ENCODE peak calls at places on chromosome X, in nine cellular contexts. K is T-helper 22 cell; Q is activated T-cell treated with anti-CD3 and anti-CD28 coated beads for 1 hour; I is left ventricle myocardium superior; C is hippocampal formation; F is tibial artery; G is CD4-positive, CD25-positive, alpha-beta regulatory T cell; Z is T follicular helper cell; X is NCI-H146. E is an unnamed sample.
A peak's percentile ranks its signal among the peaks of the same experiment; 100 is the strongest.

GRCh38 chrX:102516314-102516936 is at the start of gene TMSB15A:
- DNase-seq in Q (peak; percentile 43), G (peak; percentile 35), Z (peak; percentile 44), F (peak; percentile 80), X (peak; percentile 89), K (peak; percentile 9), C (peak; percentile 43), I (peak; percentile 80), E (peak; percentile 26)

GRCh38 chrX:71532078-71532752 is 689 bp upstream of the OGT start:
- DNase-seq in F (no peak), Z (peak; percentile 64), K (peak; percentile 56), Q (no peak), X (peak; percentile 46), I (no peak), C (no peak), G (peak; percentile 83), E (peak; percentile 46)

GRCh38 chrX:109040057-109040456 is 303.7 kb upstream of the IRS4 start:
- DNase-seq in Q (no peak), Z (no peak), C (no peak), X (no peak), G (no peak), F (no peak), I (no peak), K (no peak), E (no peak)

GRCh38 chrX:132483951-132484350 is 4.9 kb downstream of the MBNL3 start:
- DNase-seq in F (no peak), K (no peak), C (no peak), I (no peak), X (peak; percentile 5), G (no peak), Z (no peak), Q (no peak), E (no peak)

GRCh38 chrX:46144566-46144965 is 400.7 kb downstream of the ZNF674 start:
- DNase-seq in K (no peak), F (no peak), X (no peak), Z (no peak), C (no peak), I (no peak), G (no peak), Q (no peak), E (no peak)

GRCh38 chrX:8591526-8591925 is 126.9 kb downstream of the VCX3B start:
- DNase-seq in G (no peak), C (no peak), I (no peak), K (no peak), X (no peak), Z (no peak), Q (no peak), F (no peak), E (no peak)

GRCh38 chrX:47564438-47565085 is 3.6 kb downstream of the ARAF start:
- DNase-seq in X (no peak), F (no peak), I (no peak), Z (no peak), Q (no peak), K (no peak), G (no peak), C (no peak), E (no peak)

GRCh38 chrX:8737883-8738282 is 5.9 kb upstream of the ANOS1 start:
- DNase-seq in X (no peak), G (no peak), Z (no peak), F (no peak), Q (no peak), I (no peak), C (no peak), K (no peak), E (no peak)